ENCODE peak calls at places on chromosomes 7 and 10, in five cellular contexts. D is epithelial cell of proximal tubule, F is right atrium auricular region, U is thoracic aorta, K is cardiac muscle cell. W is an unnamed sample.

GRCh38 chr10:113357688-113358306 is 195.1 kb upstream of the HABP2 start:
- DNase-seq in K (no peak), D (no peak), U (no peak), F (no peak), W (no peak)

GRCh38 chr7:152733286-152733934 is 26.1 kb upstream of the ACTR3B start:
- DNase-seq in K (no peak), D (no peak), U (no peak), F (no peak), W (no peak)

GRCh38 chr10:43250625-43250924 is 16.3 kb downstream of the RASGEF1A start:
- DNase-seq in F (no peak), D (no peak), K (no peak), U (no peak), W (no peak)

GRCh38 chr10:16787361-16787791 is 29.8 kb downstream of the RSU1 start:
- DNase-seq in K (no peak), U (no peak), F (no peak), D (no peak), W (no peak)

GRCh38 chr7:26856481-26856880 is 7.9 kb downstream of the SKAP2 start:
- DNase-seq in U (no peak), F (no peak), K (no peak), D (no peak), W (no peak)

GRCh38 chr10:3059974-3060373 is 7.4 kb upstream of the PFKP start:
- DNase-seq in U (no peak), D (no peak), K (no peak), F (no peak), W (no peak)

GRCh38 chr7:20330176-20330796 is 414 bp upstream of the ITGB8 start:
- DNase-seq in D (peak; percentile 92), K (peak; percentile 95), U (peak; percentile 83), F (peak; percentile 84), W (peak; percentile 72)

GRCh38 chr10:11378835-11379234 is 232.6 kb downstream of the USP6NL start:
- DNase-seq in K (no peak), F (no peak), D (no peak), U (no peak), W (no peak)

GRCh38 chr7:75050501-75050900 is 23.1 kb downstream of the RCC1L start:
- DNase-seq in D (no peak), K (no peak), F (no peak), U (no peak), W (no peak)

GRCh38 chr10:72954596-72955569 is at the start of gene PLA2G12B:
- DNase-seq in K (no peak), F (no peak), D (no peak), U (no peak), W (no peak)
- TF ChIP-seq CTCF in K (no peak), F (no peak), D (no peak), U (no peak), W (no peak)

GRCh38 chr10:53601260-53601875 is 828.8 kb upstream of the MBL2 start:
- DNase-seq in U (no peak), D (no peak), K (peak; percentile 54), F (no peak), W (no peak)
- TF ChIP-seq CTCF in U (peak; percentile 43), D (peak; percentile 95), K (peak; percentile 84), F (peak; percentile 71), W (peak; percentile 77)

DNA sequence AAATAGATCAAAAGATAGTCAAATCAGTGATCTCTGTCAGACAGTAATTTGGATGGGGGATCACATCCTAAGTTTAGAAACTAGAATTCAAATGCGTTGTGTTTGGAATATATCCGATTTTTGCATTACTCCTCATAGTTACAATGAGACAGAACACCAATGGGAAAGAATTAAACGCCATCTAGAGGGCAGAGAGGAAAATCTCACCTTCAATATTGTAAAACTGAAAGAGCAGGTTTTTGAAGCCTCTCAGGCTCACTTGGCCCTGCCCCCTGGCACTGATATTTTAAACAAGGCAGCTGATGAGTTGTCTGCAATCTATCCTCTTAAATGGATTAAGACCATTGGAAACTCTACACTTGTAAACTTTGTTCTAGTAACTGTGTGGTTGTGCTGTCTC is 17.7 kb downstream of the FRG2B start:
- DNase-seq in F (no peak), D (no peak), K (peak; percentile 23), U (no peak), W (peak; percentile 5)
- TF ChIP-seq CTCF in F (no peak), D (no peak), K (peak; percentile 43), U (no peak), W (peak; percentile 49)

GRCh38 chr7:16891338-16891737 is 9.6 kb upstream of the AGR3 start:
- DNase-seq in F (no peak), D (no peak), U (no peak), K (peak; percentile 72), W (peak; percentile 29)
- TF ChIP-seq CTCF in F (peak; percentile 14), D (peak; percentile 81), U (peak; percentile 25), K (peak; percentile 58), W (peak; percentile 65)

DNA sequence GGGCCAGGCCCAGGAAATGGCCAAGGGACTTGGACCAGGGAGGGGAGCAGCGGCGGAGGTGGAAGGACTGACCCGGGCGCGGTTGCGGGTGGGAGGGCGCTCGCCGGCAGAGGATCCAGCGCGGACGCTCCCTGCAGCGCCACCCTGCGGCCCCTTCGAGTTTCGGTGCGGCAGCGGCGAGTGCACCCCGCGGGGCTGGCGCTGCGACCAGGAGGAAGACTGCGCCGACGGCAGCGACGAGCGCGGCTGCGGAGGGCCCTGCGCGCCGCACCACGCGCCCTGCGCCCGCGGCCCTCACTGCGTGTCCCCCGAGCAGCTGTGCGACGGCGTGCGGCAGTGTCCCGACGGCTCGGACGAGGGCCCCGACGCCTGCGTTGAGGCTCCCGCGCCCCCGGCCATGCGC is 16.8 kb upstream of the ZNF467 start:
- DNase-seq in K (peak; percentile 32), F (no peak), U (no peak), D (no peak), W (no peak)
- TF ChIP-seq CTCF in K (peak; percentile 53), F (no peak), U (no peak), D (peak; percentile 50), W (peak; percentile 34)

W was measured in AG09309.